ENCODE peak calls at places on chromosomes 6 and 20, in nine cellular contexts. M is upper lobe of right lung, J is tibial artery, D is heart left ventricle, Q is colonic mucosa, Z is IMR-90, L is AG04450, A is pancreas, S is GM23338. P is an unnamed sample.

GRCh38 chr6:169659820-169660610 is 41.8 kb downstream of the WDR27 start:
- DNase-seq in L (no peak), Q (no peak), J (no peak), D (no peak), S (no peak), A (no peak), Z (no peak), M (peak), P (no peak)

GRCh38 chr6:32858194-32858593 is 4.2 kb downstream of the PSMB9 start:
- DNase-seq in L (no peak), Q (no peak), M (no peak), J (no peak), S (no peak), A (no peak), Z (no peak), D (no peak), P (no peak)

GRCh38 chr6:38997128-38997761 is 51.3 kb upstream of the GLP1R start:
- DNase-seq in Z (peak), L (no peak), J (no peak), Q (no peak), A (peak), D (peak), M (no peak), S (peak), P (peak)

GRCh38 chr20:17430515-17430914 is 100.7 kb downstream of the BFSP1 start:
- DNase-seq in Q (no peak), L (no peak), A (no peak), Z (no peak), J (no peak), D (no peak), M (no peak), S (no peak), P (no peak)

GRCh38 chr6:16600701-16601100 is 160.6 kb downstream of the ATXN1 start:
- DNase-seq in D (no peak), J (no peak), Z (no peak), Q (no peak), A (no peak), S (no peak), M (no peak), L (no peak), P (no peak)

GRCh38 chr20:38626921-38627659 is 25.5 kb downstream of the ARHGAP40 start:
- DNase-seq in M (no peak), L (no peak), J (no peak), S (no peak), A (no peak), D (no peak), Q (no peak), Z (no peak), P (no peak)

GRCh38 chr6:17233531-17233930 is 47.6 kb upstream of the RBM24 start:
- DNase-seq in Z (peak), D (no peak), Q (no peak), A (no peak), M (no peak), S (no peak), J (no peak), L (no peak), P (peak)

GRCh38 chr20:49270177-49270576 is 7.7 kb downstream of the ZNFX1 start:
- DNase-seq in A (no peak), Z (peak), L (no peak), J (no peak), M (no peak), S (no peak), Q (no peak), D (no peak), P (no peak)

GRCh38 chr6:144585217-144585814 is 300.2 kb downstream of the UTRN start:
- DNase-seq in M (no peak), J (no peak), D (no peak), Q (no peak), L (no peak), S (peak), Z (peak), A (no peak), P (peak)

GRCh38 chr20:23874747-23875146 is 4.8 kb downstream of the CST5 start:
- DNase-seq in M (no peak), S (no peak), D (no peak), Q (no peak), J (no peak), Z (no peak), L (no peak), A (no peak), P (no peak)

GRCh38 chr20:19757973-19758887 is at the start of gene RIN2:
- DNase-seq in M (peak), D (peak), Q (no peak), Z (peak), L (peak), J (peak), S (peak), A (peak), P (peak)
- H3K4me3 ChIP-seq in M (peak), D (peak), Q (peak), Z (peak), L (peak), J (peak), S (peak), A (peak), P (peak)

DNA sequence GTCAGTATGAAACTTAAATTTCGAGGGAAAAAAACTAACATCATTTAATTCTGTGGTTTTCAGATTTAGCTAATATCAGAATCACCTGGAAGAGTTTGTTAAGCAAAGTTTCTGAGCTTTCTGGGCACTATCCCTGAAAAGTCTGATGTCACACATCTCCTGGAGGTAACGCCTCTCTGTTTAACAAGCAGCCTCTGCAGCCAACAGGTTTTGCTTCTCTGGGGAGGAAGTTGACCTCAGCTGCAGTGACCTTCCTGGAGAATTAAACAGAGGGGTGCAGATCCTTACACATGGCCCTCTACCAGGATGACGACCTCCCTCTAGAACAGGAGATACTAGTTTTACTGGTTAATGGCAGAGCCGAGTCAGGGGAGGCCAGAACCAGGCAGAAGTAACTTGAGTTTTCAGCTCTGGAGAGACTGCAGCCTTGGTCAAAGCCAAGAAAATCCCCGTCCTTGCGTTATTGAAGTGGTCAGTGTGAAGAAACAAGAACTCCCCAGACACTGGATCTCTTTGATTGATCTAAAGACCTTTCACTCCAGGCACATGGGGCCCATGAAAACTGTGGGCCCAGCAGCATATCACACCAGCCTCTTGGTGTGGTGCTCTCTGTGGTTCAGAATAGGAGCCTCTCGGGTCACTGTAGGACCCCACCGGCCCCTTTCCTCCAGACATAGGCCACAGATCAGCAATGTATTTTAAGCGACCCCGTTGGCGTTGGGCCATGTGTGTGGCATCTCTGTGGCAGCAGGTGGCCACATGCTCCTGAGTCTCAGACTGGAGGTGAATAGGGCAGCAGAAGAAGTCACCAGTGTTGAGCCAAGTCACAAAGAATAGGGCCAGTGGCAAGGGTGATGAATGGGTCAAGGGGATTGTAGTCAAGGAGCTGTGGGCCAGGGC is 33.4 kb upstream of the CCR6 start:
- DNase-seq in A (no peak), M (no peak), Z (no peak), L (no peak), S (no peak), Q (no peak), D (no peak), J (no peak), P (no peak)
- H3K27ac ChIP-seq in A (no peak), M (no peak), Z (no peak), L (no peak), S (no peak), Q (no peak), D (no peak), J (no peak), P (no peak)

GRCh38 chr6:27605401-27606342 is 132.8 kb upstream of the ZNF184 start:
- DNase-seq in M (no peak), A (no peak), J (no peak), Z (peak), D (no peak), S (peak), Q (peak), L (no peak), P (peak)

GRCh38 chr6:27611451-27611850 is 138.5 kb upstream of the ZNF184 start:
- DNase-seq in Q (no peak), J (no peak), Z (no peak), M (no peak), L (no peak), A (no peak), S (no peak), D (no peak), P (no peak)

GRCh38 chr6:27604986-27605385 is 132.1 kb upstream of the ZNF184 start:
- DNase-seq in S (peak), A (no peak), Q (no peak), J (no peak), D (no peak), Z (no peak), L (no peak), M (no peak), P (peak)

GRCh38 chr6:27608916-27609883 is 136.3 kb upstream of the ZNF184 start:
- DNase-seq in D (no peak), A (peak), Q (peak), S (peak), L (no peak), Z (peak), M (no peak), J (no peak), P (peak)
- TF ChIP-seq CTCF in D (peak), A (peak), Q (peak), S (peak), L (peak), Z (peak), M (peak), J (no peak), P (peak)

GRCh38 chr6:26200918-26201721 is 113.9 kb downstream of the HFE start:
- DNase-seq in D (no peak), Z (no peak), A (no peak), S (peak), L (no peak), M (no peak), J (no peak), Q (no peak), P (no peak)
- H3K4me3 ChIP-seq in D (no peak), Z (no peak), A (no peak), S (peak), L (no peak), M (no peak), J (no peak), Q (no peak), P (no peak)

P was measured in brain microvascular endothelial cell.